ENCODE peak calls at places on chromosomes 13 and 19, in four cellular contexts. V is stomach, C is endothelial cell of umbilical vein, W is ovary. L is an unnamed sample.
A peak's percentile ranks its signal among the peaks of the same experiment; 100 is the strongest.

GRCh38 chr13:35621989-35622388 is 145.5 kb upstream of the MAB21L1 start:
- DNase-seq in V (no peak), C (peak; percentile 27), W (no peak), L (no peak)

GRCh38 chr13:51797664-51798488 is 6.1 kb downstream of the DHRS12 start:
- DNase-seq in W (no peak), V (peak; percentile 74), C (peak; percentile 36), L (no peak)

GRCh38 chr19:12766051-12766521 is 9.3 kb downstream of the HOOK2 start:
- DNase-seq in V (peak; percentile 93), C (peak; percentile 88), W (peak; percentile 88), L (peak; percentile 79)

GRCh38 chr19:51427220-51427619 is 9.8 kb upstream of the SIGLEC10 start:
- DNase-seq in C (no peak), W (no peak), V (no peak), L (peak; percentile 45)

GRCh38 chr13:44050450-44051063 is 170.9 kb downstream of the LACC1 start:
- DNase-seq in W (no peak), C (peak; percentile 49), V (no peak), L (no peak)

GRCh38 chr13:25493930-25494707 is 122.3 kb downstream of the ATP8A2 start:
- DNase-seq in C (no peak), W (no peak), V (no peak), L (no peak)

GRCh38 chr19:55382522-55383054 is 1.5 kb downstream of the TMEM238 start:
- DNase-seq in W (no peak), C (no peak), V (no peak), L (no peak)

GRCh38 chr13:24888291-24888931 is 124.4 kb downstream of the RNF17 start:
- DNase-seq in W (no peak), C (no peak), V (no peak), L (no peak)

GRCh38 chr13:78265098-78265497 is 338.3 kb downstream of the POU4F1 start:
- DNase-seq in W (no peak), V (no peak), C (no peak), L (no peak)

GRCh38 chr19:23407597-23407996 is 12.3 kb upstream of the ZNF91 start:
- DNase-seq in V (no peak), W (no peak), C (no peak), L (no peak)

GRCh38 chr13:38630780-38631179 is 56.1 kb upstream of the FREM2 start:
- DNase-seq in V (no peak), C (no peak), W (no peak), L (no peak)

GRCh38 chr19:12166596-12166995 is 3.7 kb downstream of the ZNF136 start:
- DNase-seq in C (no peak), V (no peak), W (no peak), L (no peak)

GRCh38 chr13:51397262-51397933 is 55.4 kb downstream of the INTS6 start:
- DNase-seq in W (no peak), C (no peak), V (no peak), L (no peak)

GRCh38 chr19:48006762-48007161 is 12.3 kb downstream of the ELSPBP1 start:
- DNase-seq in V (no peak), C (no peak), W (no peak), L (no peak)

GRCh38 chr13:93476175-93476574 is 249.6 kb downstream of the GPC6 start:
- DNase-seq in C (no peak), V (no peak), W (no peak), L (no peak)

GRCh38 chr19:22595918-22596341 is 38.2 kb upstream of the ZNF492 start:
- DNase-seq in V (no peak), W (peak; percentile 91), C (no peak), L (peak; percentile 72)

GRCh38 chr19:41310031-41310831 is at the start of gene CCDC97:
- DNase-seq in C (peak; percentile 91), W (peak; percentile 92), V (peak; percentile 89), L (peak; percentile 90)

GRCh38 chr19:39996218-39996810 is 546 bp upstream of the ZNF546 start:
- DNase-seq in C (no peak), V (no peak), W (no peak), L (peak; percentile 32)

GRCh38 chr19:46000497-46001246 is 5.4 kb downstream of the CCDC61 start:
- DNase-seq in C (no peak), W (no peak), V (peak; percentile 79), L (no peak)

GRCh38 chr13:105573134-105573533 is 962.3 kb downstream of the EFNB2 start:
- DNase-seq in V (no peak), W (no peak), C (peak; percentile 41), L (no peak)

GRCh38 chr13:90239130-90239529 is 1108.4 kb upstream of the MIR17HG start:
- DNase-seq in W (no peak), V (no peak), C (no peak), L (no peak)

GRCh38 chr19:58351558-58351878 is 1.8 kb downstream of the A1BG start:
- DNase-seq in C (no peak), V (no peak), W (no peak), L (no peak)

GRCh38 chr19:1168877-1169791 is 4.9 kb downstream of the SBNO2 start:
- DNase-seq in C (no peak), W (peak; percentile 81), V (peak; percentile 82), L (no peak)

GRCh38 chr13:87669379-87669978 is 1.7 kb upstream of the SLITRK5 start:
- DNase-seq in C (peak; percentile 6), W (no peak), V (no peak), L (no peak)

GRCh38 chr13:94454906-94455305 is 24.6 kb downstream of the DCT start:
- DNase-seq in V (no peak), C (no peak), W (no peak), L (no peak)

DNA sequence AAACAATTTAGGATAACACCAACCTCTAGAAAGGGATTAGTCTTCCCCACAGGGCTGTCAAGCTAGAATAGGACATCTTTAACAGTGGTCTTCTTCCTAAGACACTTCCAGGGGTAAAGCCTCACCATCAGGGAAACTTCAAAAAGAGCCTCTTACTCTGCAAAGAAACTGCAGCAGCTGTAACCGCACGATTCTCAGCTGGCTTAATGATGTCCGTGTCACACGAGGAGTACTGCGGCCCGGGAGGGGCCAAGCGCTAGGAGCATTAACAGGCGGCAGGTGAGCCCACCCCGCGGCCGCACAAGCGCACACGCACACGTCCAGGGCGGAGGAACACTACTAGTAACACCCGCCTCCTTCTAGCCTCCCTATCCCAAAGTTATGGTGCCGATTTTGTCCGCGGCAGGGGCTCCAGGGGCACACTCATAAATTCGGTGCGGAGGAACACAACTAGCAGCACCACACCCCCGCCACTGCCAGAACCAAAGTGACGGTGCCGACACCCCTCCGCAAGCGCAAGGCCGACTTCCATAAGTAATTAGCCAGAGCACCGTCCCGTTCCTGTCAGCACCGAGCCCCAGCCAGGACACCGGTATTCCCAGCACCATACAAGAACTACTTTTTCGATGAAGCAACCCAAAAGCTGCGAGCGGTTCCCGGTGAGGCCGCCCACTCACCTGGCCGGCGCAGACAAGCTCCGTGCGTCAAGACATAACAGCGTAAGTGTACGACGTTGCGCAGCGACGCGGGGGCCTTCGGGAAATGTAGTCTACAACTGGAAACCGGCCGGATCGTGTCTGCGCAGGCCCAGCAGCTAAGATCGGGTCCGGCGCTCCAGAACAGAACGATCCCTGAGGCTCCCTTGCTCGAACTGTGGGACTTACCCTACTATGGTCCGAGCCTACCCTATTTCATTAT is at the start of the genes ZNF540 and ZNF571:
- DNase-seq in V (peak; percentile 95), C (peak; percentile 94), W (peak; percentile 94), L (peak; percentile 96)
- TF ChIP-seq POLR2A in V (no peak), C (peak; percentile 17), W (peak; percentile 63), L (peak; percentile 76)

DNA sequence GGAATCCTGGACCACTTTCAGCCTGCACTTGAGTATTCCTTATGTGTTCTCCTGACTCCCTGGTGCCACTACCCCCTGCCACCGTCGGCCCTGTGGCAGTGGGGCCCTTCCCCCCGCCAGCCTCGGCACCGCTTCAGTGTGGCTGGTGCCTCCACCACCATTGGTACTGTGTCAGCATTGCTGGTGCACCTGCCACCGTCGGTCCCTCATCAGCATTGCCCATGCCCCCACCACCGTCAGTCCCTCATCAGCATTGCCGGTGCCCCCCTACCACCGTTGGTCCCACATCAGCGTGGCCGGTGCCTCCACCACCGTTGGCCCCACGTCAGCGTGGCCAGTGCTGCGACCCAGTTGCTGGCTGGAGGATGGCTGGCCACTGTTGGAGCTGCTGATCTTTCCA is 228.5 kb downstream of the TM9SF2 start:
- DNase-seq in V (no peak), C (no peak), W (no peak), L (no peak)
- H3K4me3 ChIP-seq in V (no peak overlapping the region), C (no peak overlapping the region), W (no peak overlapping the region), L (no peak overlapping the region)

GRCh38 chr19:53195265-53195879 is 2.2 kb upstream of the ZNF665 start:
- DNase-seq in C (peak; percentile 82), V (peak; percentile 86), W (peak; percentile 78), L (peak; percentile 68)

GRCh38 chr19:53192771-53193533 is at the start of gene ZNF665:
- DNase-seq in C (peak; percentile 82), W (peak; percentile 85), V (peak; percentile 90), L (peak; percentile 92)

GRCh38 chr19:53193534-53194222 is 520 bp upstream of the ZNF665 start:
- DNase-seq in V (no peak), C (no peak), W (no peak), L (no peak)

DNA sequence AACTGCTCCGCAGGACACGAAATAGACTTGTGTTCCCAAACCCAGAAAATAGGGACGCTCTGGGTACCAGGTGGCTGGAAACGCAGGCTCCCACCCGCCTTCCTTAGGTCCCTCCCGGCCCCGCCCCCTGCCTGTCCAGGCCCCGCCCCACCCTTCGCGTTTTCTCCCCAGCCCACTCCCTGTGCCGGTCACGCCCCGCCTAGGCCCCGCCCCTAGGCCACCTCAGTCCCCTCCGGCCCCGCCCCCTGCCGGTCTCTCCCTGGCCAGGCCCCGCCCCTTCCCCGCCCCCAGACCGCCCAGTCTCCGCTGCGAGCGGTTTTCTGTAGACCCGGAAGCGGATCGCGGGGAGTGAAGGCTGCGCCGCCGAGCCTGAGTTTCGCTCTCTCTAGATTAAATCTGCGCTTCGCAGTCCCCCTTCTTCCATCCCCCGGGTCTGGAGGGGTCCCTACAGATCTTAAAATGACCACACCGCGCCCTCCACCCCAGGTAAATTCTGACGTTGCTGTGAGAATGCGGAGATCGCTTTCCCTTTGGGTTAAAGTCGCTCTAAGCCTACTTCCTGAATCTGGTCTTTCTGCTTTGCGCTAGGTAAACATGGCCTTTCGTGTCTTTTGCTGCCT is 3.7 kb upstream of the ZNF665 start:
- DNase-seq in W (peak; percentile 99), V (peak; percentile 99), C (peak; percentile 90), L (peak; percentile 99)
- TF ChIP-seq POLR2A in W (peak; percentile 31), V (no peak), C (peak; percentile 83), L (no peak)

GRCh38 chr13:114062754-114063153 is 69.7 kb downstream of the RASA3 start:
- DNase-seq in C (no peak), W (no peak), V (no peak), L (no peak)

GRCh38 chr13:114065141-114065925 is 67.1 kb downstream of the RASA3 start:
- DNase-seq in W (peak; percentile 88), C (peak; percentile 96), V (peak; percentile 79), L (peak; percentile 88)

GRCh38 chr13:114063545-114064515 is 68.6 kb downstream of the RASA3 start:
- DNase-seq in W (peak; percentile 65), C (no peak), V (peak; percentile 68), L (peak; percentile 48)

GRCh38 chr13:114065926-114066774 is 66.3 kb downstream of the RASA3 start:
- DNase-seq in C (no peak), V (no peak), W (peak; percentile 49), L (no peak)

DNA sequence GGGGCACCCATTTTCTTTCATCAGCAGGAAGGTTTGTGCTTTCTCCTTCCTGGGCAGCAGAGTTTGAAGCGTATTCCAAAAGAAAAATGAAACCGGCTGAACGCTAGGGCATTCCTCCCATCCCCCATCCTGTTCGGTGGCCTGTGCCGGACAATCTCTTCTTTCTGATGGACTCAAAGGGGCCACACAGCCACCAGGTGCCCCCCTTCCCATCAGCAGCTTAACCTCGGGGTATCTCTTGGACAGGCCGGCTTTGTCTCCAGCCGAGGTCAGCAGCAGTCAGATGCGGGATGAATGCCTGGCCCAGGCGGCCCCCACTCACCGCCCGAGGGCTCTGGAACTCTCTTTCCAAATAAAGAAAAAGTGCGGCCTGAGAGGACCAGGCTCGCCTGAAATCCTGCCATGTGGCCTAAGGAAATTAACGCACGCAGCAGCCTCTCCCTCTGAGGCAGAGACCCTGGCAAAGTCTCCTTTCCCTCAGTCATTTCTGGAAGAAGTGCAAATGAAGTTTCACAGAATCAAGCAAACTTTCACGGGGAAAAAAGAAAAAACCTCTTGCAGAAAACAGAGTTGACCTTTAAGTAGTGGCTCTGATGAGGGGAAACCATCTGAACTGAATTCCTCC is 67.8 kb downstream of the RASA3 start:
- DNase-seq in C (peak; percentile 41), V (peak; percentile 51), W (peak; percentile 68), L (peak; percentile 36)
- H3K4me3 ChIP-seq in C (no peak overlapping the region), V (peak overlapping the region; percentile 40), W (peak overlapping the region; percentile 38), L (peak overlapping the region; percentile 51)

L was measured in heart left ventricle.